ENCODE peak calls at places on chromosome 17, in five cellular contexts. N is heart right ventricle, S is esophagus muscularis mucosa, U is GM23248, C is left ventricle myocardium inferior. X is an unnamed sample. For H3K4me1, the result is how much of the 10 kb centered on the place peaks cover.

GRCh38 chr17:58587713-58588117 is 73.3 kb upstream of the MTMR4 start:
- DNase-seq in C (peak), S (no peak), U (peak), N (peak), X (peak)

GRCh38 chr17:17156107-17156506 is 50.0 kb downstream of the PLD6 start:
- DNase-seq in U (peak), N (no peak), C (no peak), S (no peak), X (peak)

GRCh38 chr17:57106107-57106835 is 21.2 kb downstream of the AKAP1 start:
- DNase-seq in S (no peak), U (no peak), C (peak), N (peak), X (peak)

GRCh38 chr17:82722341-82723013 is 6.0 kb downstream of the FN3KRP start:
- DNase-seq in U (no peak), S (no peak), C (no peak), N (no peak), X (peak)

GRCh38 chr17:76002100-76002499 is 1.4 kb downstream of the CDK3 start:
- DNase-seq in S (no peak), N (no peak), U (no peak), C (no peak), X (no peak)

GRCh38 chr17:68794636-68795503 is 160.3 kb downstream of the ABCA8 start:
- DNase-seq in C (peak), N (no peak), U (peak), S (no peak), X (peak)

GRCh38 chr17:16886655-16887322 is 85.1 kb downstream of the TNFRSF13B start:
- DNase-seq in S (peak), N (no peak), C (no peak), U (peak), X (no peak)

GRCh38 chr17:76179496-76180467 is 38.7 kb upstream of the FOXJ1 start:
- DNase-seq in U (peak), C (no peak), S (no peak), N (no peak), X (no peak)

GRCh38 chr17:81667754-81668153 is 1.2 kb downstream of the CCDC137 start:
- DNase-seq in C (no peak), U (peak), N (no peak), S (no peak), X (no peak)

GRCh38 chr17:79476074-79476473 is 134.8 kb downstream of the RBFOX3 start:
- DNase-seq in S (no peak), U (no peak), C (no peak), N (no peak), X (peak)

GRCh38 chr17:82419471-82419995 is 1.1 kb upstream of the OGFOD3 start:
- DNase-seq in U (peak), C (no peak), N (no peak), S (no peak), X (no peak)

GRCh38 chr17:7238418-7239090 is 703 bp downstream of the PHF23 start:
- DNase-seq in C (no peak), N (peak), U (peak), S (no peak), X (peak)

GRCh38 chr17:78378225-78379133 is at the start of gene PGS1:
- DNase-seq in U (peak), C (peak), N (peak), S (no peak), X (peak)

GRCh38 chr17:27433521-27433920 is 22.7 kb upstream of the KSR1 start:
- DNase-seq in C (no peak), S (no peak), U (no peak), N (no peak), X (no peak)

GRCh38 chr17:74852237-74853047 is 7.2 kb downstream of the GRIN2C start:
- DNase-seq in N (no peak), S (no peak), C (no peak), U (peak), X (peak)

GRCh38 chr17:42387663-42388380 is 420 bp downstream of the STAT3 start:
- DNase-seq in S (no peak), U (peak), C (peak), N (peak), X (peak)

GRCh38 chr17:81556175-81556691 is 4.1 kb upstream of the FAAP100 start:
- DNase-seq in C (no peak), U (peak), N (no peak), S (no peak), X (no peak)

GRCh38 chr17:70906808-70907207 is 737.5 kb downstream of the KCNJ2 start:
- DNase-seq in U (peak), N (no peak), S (no peak), C (peak), X (no peak)

GRCh38 chr17:6510321-6511023 is 45.9 kb downstream of the PITPNM3 start:
- DNase-seq in C (no peak), U (peak), S (no peak), N (no peak), X (no peak)

GRCh38 chr17:68431661-68432071 is 25.6 kb downstream of the WIPI1 start:
- DNase-seq in U (peak), N (no peak), C (no peak), S (no peak), X (no peak)

GRCh38 chr17:41467546-41467945 is 360 bp upstream of the KRT32 start:
- DNase-seq in U (peak), S (no peak), C (no peak), N (no peak), X (no peak)

GRCh38 chr17:58541249-58541648 is 26.8 kb upstream of the MTMR4 start:
- DNase-seq in C (no peak), U (peak), S (no peak), N (no peak), X (no peak)

GRCh38 chr17:40484285-40484972 is 17.0 kb downstream of the TNS4 start:
- DNase-seq in U (no peak), S (no peak), N (no peak), C (no peak), X (peak)

GRCh38 chr17:17605083-17605746 is 13.7 kb upstream of the PEMT start:
- DNase-seq in U (peak), S (no peak), N (no peak), C (no peak), X (no peak)

DNA sequence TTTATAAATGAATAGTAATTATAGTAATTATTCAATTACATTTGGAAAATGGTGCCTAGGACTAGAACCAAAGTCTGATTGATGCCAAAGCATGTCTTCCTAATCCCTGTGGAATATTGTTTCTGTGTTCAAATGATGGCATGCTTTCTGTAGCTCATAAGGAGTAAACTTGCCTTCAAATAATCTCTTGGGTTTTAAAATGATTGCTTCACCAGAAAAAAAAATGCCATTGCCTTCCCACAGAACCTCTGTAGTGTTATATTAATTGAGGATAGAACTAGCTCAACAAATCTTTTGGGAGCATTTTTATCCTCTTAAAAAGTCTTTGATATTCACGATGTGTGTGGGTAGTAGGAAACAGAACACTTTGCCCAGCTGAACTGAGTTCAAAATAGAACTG is 7.7 kb upstream of the TMEM100 start:
- DNase-seq in S (no peak), C (no peak), N (no peak), U (peak), X (no peak)
- H3K27ac ChIP-seq in S (peak), C (peak), N (peak), U (no peak), X (no peak)

GRCh38 chr17:32020943-32021617 is 13.9 kb downstream of the LRRC37B start:
- DNase-seq in S (no peak), C (no peak), N (peak), U (no peak), X (peak)

GRCh38 chr17:32015245-32016013 is 8.2 kb downstream of the LRRC37B start:
- DNase-seq in S (no peak), N (no peak), U (no peak), C (no peak), X (no peak)

GRCh38 chr17:32019228-32019627 is 12.0 kb downstream of the LRRC37B start:
- DNase-seq in N (no peak), S (no peak), U (no peak), C (no peak), X (no peak)

GRCh38 chr17:32021618-32021955 is 14.4 kb downstream of the LRRC37B start:
- DNase-seq in C (no peak), N (no peak), U (no peak), S (no peak), X (no peak)

GRCh38 chr17:32016231-32016630 is 9.0 kb downstream of the LRRC37B start:
- DNase-seq in S (no peak), C (no peak), U (no peak), N (no peak), X (no peak)
- H3K4me1 ChIP-seq in S (under half), C (under half), U (under half), N (under half), X (under half)

DNA sequence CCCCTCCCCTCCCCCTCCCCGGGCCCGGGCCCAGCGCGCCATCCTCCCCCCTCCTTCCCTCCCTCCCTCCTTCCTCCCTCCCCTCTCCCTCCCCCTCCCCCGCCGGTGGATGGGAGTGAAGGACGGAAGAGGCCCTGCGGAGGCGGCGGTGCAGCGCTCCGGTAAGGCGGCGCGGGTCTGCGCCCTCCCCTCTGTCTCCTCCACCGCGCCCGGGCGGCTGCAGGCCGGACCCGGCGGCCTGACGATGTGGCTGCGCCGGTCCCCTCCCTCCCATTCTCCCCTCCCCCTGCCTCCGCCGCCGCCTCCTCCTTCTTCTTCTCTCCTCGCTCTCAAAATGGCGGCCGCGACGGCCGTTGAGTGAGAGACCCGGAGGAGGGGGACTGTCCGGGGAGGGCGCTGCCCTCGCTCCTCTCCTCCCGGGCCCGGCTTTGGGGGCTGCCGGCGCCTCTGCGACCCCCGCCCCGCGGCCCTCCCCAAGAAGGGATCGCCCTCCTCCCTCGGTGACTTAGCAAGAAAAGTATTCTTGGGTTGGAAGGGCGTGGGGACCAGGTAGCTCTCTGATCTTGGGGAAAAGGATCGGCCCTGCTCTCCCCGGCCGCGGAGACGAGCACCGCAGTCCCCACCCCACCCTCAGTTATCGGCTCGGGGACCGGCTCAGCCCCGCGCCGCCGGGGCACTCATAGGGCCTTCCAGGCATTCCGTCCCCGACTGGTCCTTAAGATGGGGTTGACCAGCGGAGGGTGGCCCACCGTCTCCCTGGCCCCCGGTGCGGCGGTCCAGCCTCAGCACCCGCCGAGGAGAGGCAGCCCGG is 597 bp downstream of the PAFAH1B1 start:
- DNase-seq in U (peak), C (peak), N (peak), S (peak), X (peak)
- H3K27ac ChIP-seq in U (peak), C (peak), N (peak), S (peak), X (peak)

DNA sequence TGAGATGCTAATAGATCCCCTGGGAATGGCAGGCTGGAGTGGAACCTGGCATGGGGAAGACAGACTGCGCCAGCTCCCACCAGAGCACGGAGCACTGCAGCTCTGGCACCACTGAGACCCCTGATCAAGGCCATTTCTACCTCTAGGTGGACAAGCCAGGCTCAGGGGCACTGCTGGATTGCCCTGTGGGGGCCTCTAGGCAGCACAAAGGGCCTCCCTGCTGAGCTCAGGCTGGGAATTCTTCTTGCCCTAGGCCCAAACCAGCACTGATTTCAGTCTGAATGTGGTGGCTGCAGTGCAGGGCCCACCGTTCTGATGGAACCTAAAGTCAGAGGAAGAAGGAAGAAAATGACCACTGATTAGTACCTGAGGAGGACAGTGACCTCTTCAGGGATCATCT is 74.2 kb upstream of the CRHR1 start:
- DNase-seq in S (no peak), N (no peak), C (no peak), U (no peak), X (no peak)
- H3K4me1 ChIP-seq in S (under half), N (under half), C (under half), U (under half), X (under half)

DNA sequence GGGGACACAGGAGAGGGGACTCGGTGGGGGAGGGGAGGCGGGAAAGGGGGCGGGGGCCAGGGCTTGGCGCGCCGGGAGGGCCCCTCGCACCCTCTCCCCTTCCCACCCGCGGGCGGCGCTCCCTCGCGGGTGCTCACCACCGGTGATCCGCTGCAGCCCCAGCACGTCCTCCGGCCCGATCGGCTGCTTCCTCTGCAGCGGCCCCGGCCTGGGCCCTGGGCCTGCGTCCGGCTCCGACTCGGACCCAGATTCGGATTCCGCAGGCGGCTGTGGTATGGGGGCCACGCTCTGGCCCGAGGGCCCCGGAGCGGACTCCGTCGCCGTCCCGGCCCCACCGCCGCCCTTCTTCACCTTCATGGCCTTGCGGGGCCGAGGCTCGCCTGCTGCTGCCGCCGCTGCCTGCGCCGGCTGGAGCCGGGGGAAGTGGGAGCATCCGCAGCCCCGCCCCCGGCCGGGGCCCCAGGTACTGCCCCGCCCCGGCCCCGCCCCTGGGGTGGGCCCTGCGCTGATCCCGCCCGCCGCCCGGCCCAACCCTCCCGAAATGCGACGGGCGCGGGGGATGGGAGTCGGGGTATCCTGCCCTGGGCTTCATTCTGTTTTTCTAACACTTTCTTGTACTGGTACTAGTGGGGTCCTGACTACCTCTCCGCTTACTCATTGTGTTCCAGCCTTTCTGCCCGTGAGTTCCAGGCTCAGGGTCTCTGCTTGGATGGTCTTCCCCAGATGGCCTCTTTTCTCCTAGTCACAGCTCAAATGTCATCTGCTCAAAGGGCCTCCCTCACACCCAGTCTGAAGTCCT is at the start of gene UNC119:
- DNase-seq in C (peak), S (no peak), N (peak), U (peak), X (peak)
- H3K27ac ChIP-seq in C (peak), S (peak), N (peak), U (no peak), X (peak)

GRCh38 chr17:15342460-15342859 is 1.1 kb upstream of the TEKT3 start:
- DNase-seq in U (peak), S (no peak), C (no peak), N (no peak), X (no peak)
- H3K4me1 ChIP-seq in U (under half), S (under half), C (under half), N (under half), X (under half)

GRCh38 chr17:54015734-54016133 is 193.0 kb downstream of the KIF2B start:
- DNase-seq in S (no peak), C (no peak), U (no peak), N (no peak), X (no peak)

DNA sequence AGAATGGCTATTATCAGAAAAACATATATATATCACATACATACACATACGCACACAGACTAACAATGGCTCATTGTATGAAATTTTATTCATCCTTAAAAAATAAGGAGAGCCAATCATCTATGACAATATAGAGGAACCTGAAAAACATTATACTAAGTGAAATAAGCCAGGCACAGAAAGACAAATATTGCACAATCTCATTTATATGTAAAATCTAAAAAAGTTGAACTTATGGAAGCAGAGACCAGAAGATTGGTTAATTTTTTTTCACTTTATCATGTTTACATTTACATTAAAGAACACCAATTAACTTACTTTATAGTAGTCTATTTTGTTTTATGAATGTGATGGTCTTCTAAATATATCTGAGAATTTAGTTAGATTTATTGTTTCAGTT is 198.7 kb downstream of the KIF2B start:
- DNase-seq in N (no peak), S (no peak), U (no peak), C (no peak), X (no peak)
- H3K27ac ChIP-seq in N (no peak), S (no peak), U (no peak), C (no peak), X (no peak)

GRCh38 chr17:2399572-2400473 is 1.0 kb downstream of the MNT start:
- DNase-seq in S (peak), C (peak), U (peak), N (peak), X (peak)
- H3K4me1 ChIP-seq in S (half or more), C (half or more), U (under half), N (half or more), X (under half)

X was measured in right cardiac atrium.